ENCODE peak calls at places on chromosome 18, in seven cellular contexts. Y is fibroblast of the aortic adventitia, J is astrocyte of the spinal cord, C is IMR-90, M is astrocyte, Z is mesothelial cell of epicardium, Q is AG09309. T is an unnamed sample.

GRCh38 chr18:62881509-62882016 is 166.2 kb downstream of the PHLPP1 start:
- DNase-seq in Y (peak; percentile 97), J (peak; percentile 95), C (peak; percentile 95), M (peak; percentile 98), Z (no peak), Q (peak; percentile 80), T (no peak)

GRCh38 chr18:13379062-13379800 is 160.7 kb downstream of the LDLRAD4 start:
- DNase-seq in Y (no peak), J (no peak), C (no peak), M (no peak), Z (no peak), Q (no peak), T (no peak)

GRCh38 chr18:80012714-80013113 is 21.5 kb upstream of the RBFA start:
- DNase-seq in Y (no peak), J (no peak), C (no peak), M (no peak), Z (no peak), Q (no peak), T (peak; percentile 12)

GRCh38 chr18:72672364-72673151 is 128.4 kb upstream of the CBLN2 start:
- DNase-seq in Y (peak; percentile 13), J (peak; percentile 52), C (peak; percentile 11), M (peak; percentile 3), Z (no peak), Q (peak; percentile 8), T (peak; percentile 45)

GRCh38 chr18:76821356-76821874 is 942 bp upstream of the ZNF236 start:
- DNase-seq in Y (no peak), J (no peak), C (no peak), M (no peak), Z (no peak), Q (no peak), T (no peak)

GRCh38 chr18:36297419-36298112 is at the start of gene FHOD3:
- DNase-seq in Y (peak; percentile 47), J (peak; percentile 70), C (peak; percentile 49), M (peak; percentile 41), Z (peak; percentile 55), Q (no peak), T (peak; percentile 68)

GRCh38 chr18:74512321-74513053 is 16.3 kb downstream of the CNDP2 start:
- DNase-seq in Y (no peak), J (no peak), C (no peak), M (no peak), Z (no peak), Q (no peak), T (no peak)

GRCh38 chr18:837922-838321 is 25.9 kb upstream of the YES1 start:
- DNase-seq in Y (peak; percentile 70), J (peak; percentile 11), C (no peak), M (no peak), Z (no peak), Q (no peak), T (no peak)

GRCh38 chr18:60277855-60278480 is 94.6 kb downstream of the MC4R start:
- DNase-seq in Y (peak; percentile 44), J (peak; percentile 50), C (peak; percentile 83), M (peak; percentile 78), Z (no peak), Q (no peak), T (no peak)

GRCh38 chr18:22643731-22644130 is 226.0 kb upstream of the CTAGE1 start:
- DNase-seq in Y (peak; percentile 63), J (peak; percentile 25), C (peak; percentile 12), M (peak; percentile 80), Z (no peak), Q (peak; percentile 44), T (no peak)

GRCh38 chr18:79911009-79911870 is 40.2 kb downstream of the SLC66A2 start:
- DNase-seq in Y (no peak), J (no peak), C (no peak), M (no peak), Z (no peak), Q (no peak), T (no peak)

GRCh38 chr18:50607374-50607933 is 47.6 kb downstream of the MAPK4 start:
- DNase-seq in Y (no peak), J (no peak), C (no peak), M (no peak), Z (no peak), Q (no peak), T (no peak)

GRCh38 chr18:50611529-50611941 is 51.6 kb downstream of the MAPK4 start:
- DNase-seq in Y (no peak), J (no peak), C (no peak), M (no peak), Z (no peak), Q (no peak), T (no peak)

GRCh38 chr18:50614838-50615237 is 55.0 kb downstream of the MAPK4 start:
- DNase-seq in Y (peak; percentile 4), J (no peak), C (no peak), M (no peak), Z (no peak), Q (no peak), T (no peak)

GRCh38 chr18:50606609-50607008 is 46.7 kb downstream of the MAPK4 start:
- DNase-seq in Y (no peak), J (no peak), C (no peak), M (no peak), Z (no peak), Q (no peak), T (no peak)

DNA sequence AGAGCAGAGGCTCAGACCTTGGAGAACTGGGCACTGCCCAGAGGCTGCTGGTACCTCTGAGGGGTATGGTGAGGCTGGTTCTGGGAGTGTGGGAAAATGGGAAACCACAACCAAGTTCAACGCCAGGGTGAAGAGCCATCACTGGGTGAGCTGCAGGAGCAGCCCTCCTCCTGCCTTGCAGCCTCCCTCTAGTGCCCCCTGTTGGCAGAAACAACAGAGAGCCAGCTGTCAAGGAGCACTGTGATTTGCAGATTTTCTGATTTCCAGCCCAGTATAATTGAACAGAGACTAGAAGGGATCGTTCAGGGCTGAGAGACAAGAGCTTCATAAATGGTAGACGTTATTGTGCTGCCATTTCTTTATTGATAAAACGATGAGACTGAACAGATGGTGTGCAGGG is 50.5 kb downstream of the MAPK4 start:
- DNase-seq in Y (no peak), J (no peak), C (no peak), M (no peak), Z (no peak), Q (no peak), T (no peak)
- TF ChIP-seq CTCF in Y (no peak), J (no peak), C (no peak), M (no peak), Z (no peak), Q (no peak), T (no peak)

GRCh38 chr18:55779711-55780590 is 192.0 kb upstream of the TCF4 start:
- DNase-seq in Y (peak; percentile 24), J (peak; percentile 19), C (peak; percentile 30), M (no peak), Z (peak; percentile 66), Q (no peak), T (no peak)
- TF ChIP-seq CTCF in Y (no peak), J (peak; percentile 2), C (peak; percentile 44), M (no peak), Z (no peak), Q (no peak), T (peak; percentile 15)

DNA sequence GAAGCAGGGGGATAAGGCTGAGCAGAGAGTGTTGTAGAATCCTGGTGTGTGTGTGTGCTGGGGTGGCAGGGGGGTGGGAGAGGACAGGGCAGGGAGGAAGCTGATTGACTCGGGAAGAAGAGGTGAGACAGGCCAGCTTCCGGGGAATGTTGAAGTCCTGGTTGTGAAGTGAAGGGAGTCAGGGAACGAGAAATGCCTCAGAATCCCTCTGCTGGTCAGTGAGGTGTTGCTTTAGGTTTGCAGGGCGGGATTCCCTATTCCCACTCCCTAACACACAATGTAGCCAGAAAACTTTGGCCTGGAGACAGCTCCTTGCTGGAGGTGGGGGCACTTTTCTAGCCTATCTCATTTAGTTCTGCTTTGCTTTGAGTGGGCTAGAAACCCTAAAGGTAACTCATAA is 265.1 kb downstream of the HAUS1 start:
- DNase-seq in Y (no peak), J (no peak), C (no peak), M (no peak), Z (no peak), Q (no peak), T (no peak)
- TF ChIP-seq CTCF in Y (no peak), J (no peak), C (no peak), M (no peak), Z (no peak), Q (no peak), T (no peak)

GRCh38 chr18:68186039-68186438 is 528.9 kb downstream of the TMX3 start:
- DNase-seq in Y (no peak), J (no peak), C (no peak), M (no peak), Z (no peak), Q (no peak), T (no peak)
- TF ChIP-seq CTCF in Y (no peak), J (no peak), C (no peak), M (no peak), Z (no peak), Q (no peak), T (no peak)

GRCh38 chr18:28995319-28995718 is 818.4 kb upstream of the CDH2 start:
- DNase-seq in Y (peak; percentile 11), J (no peak), C (peak; percentile 7), M (no peak), Z (no peak), Q (no peak), T (no peak)
- TF ChIP-seq CTCF in Y (peak; percentile 44), J (peak; percentile 35), C (peak; percentile 32), M (peak; percentile 8), Z (no peak), Q (peak; percentile 42), T (no peak)

GRCh38 chr18:66124394-66124793 is 373.6 kb downstream of the CDH7 start:
- DNase-seq in Y (no peak), J (no peak), C (no peak), M (no peak), Z (no peak), Q (no peak), T (no peak)
- TF ChIP-seq CTCF in Y (no peak), J (no peak), C (no peak), M (no peak), Z (no peak), Q (no peak), T (peak; percentile 7)